ENCODE peak calls at places on chromosomes 3 and 15, in four cellular contexts. V is activated CD4-positive, alpha-beta T cell treated with anti-CD3 and anti-CD28 coated beads for 24 hours; K is hepatic stellate cell; L is skeletal muscle cell. P is an unnamed sample.

GRCh38 chr15:99511865-99512632 is 53.7 kb upstream of the MEF2A start:
- DNase-seq in K (no peak), L (peak; percentile 47), V (no peak), P (no peak)

GRCh38 chr15:101775136-101775535 is 28.2 kb upstream of the OR4F6 start:
- DNase-seq in K (no peak), V (no peak), L (no peak), P (no peak)

GRCh38 chr3:118963711-118964110 is 70.9 kb downstream of the IGSF11 start:
- DNase-seq in V (no peak), L (no peak), K (no peak), P (no peak)

GRCh38 chr3:171694888-171695287 is 115.4 kb downstream of the PLD1 start:
- DNase-seq in K (no peak), V (no peak), L (no peak), P (no peak)

GRCh38 chr15:80183886-80184285 is 31.1 kb downstream of the FAH start:
- DNase-seq in K (no peak), L (no peak), V (no peak), P (peak; percentile 43)

GRCh38 chr3:3800076-3800448 is 831 bp downstream of the LRRN1 start:
- DNase-seq in K (no peak), L (no peak), V (no peak), P (no peak)

GRCh38 chr3:100008081-100008698 is 106.1 kb downstream of the FILIP1L start:
- DNase-seq in K (no peak), V (no peak), L (no peak), P (no peak)

GRCh38 chr3:141477224-141477623 is 9.6 kb upstream of the RASA2 start:
- DNase-seq in L (peak; percentile 62), V (no peak), K (peak; percentile 47), P (peak; percentile 35)

GRCh38 chr15:73994912-73995622 is 551 bp downstream of the PML start:
- DNase-seq in L (no peak), V (no peak), K (no peak), P (peak; percentile 36)

GRCh38 chr3:20080956-20081554 is 40.8 kb downstream of the KAT2B start:
- DNase-seq in L (no peak), K (no peak), V (no peak), P (no peak)

GRCh38 chr15:76195506-76196285 is 115.6 kb downstream of the ETFA start:
- DNase-seq in V (no peak), L (no peak), K (no peak), P (no peak)

GRCh38 chr3:248841-249520 is 52.4 kb downstream of the CHL1 start:
- DNase-seq in V (no peak), K (no peak), L (no peak), P (no peak)

GRCh38 chr3:190492129-190492528 is 21.8 kb upstream of the IL1RAP start:
- DNase-seq in K (no peak), V (no peak), L (no peak), P (no peak)

GRCh38 chr3:4768021-4768420 is 211.2 kb upstream of the BHLHE40 start:
- DNase-seq in K (no peak), V (no peak), L (no peak), P (no peak)

GRCh38 chr3:10473581-10474438 is 31.6 kb downstream of the ATP2B2 start:
- DNase-seq in V (no peak), L (no peak), K (no peak), P (no peak)

GRCh38 chr3:139302801-139303113 is 41.1 kb upstream of the MRPS22 start:
- DNase-seq in K (no peak), L (no peak), V (no peak), P (no peak)

GRCh38 chr15:56428821-56429458 is 36.0 kb downstream of the MNS1 start:
- DNase-seq in K (peak; percentile 12), L (no peak), V (no peak), P (peak; percentile 20)

GRCh38 chr3:186109897-186110803 is 1.3 kb upstream of the ETV5 start:
- DNase-seq in V (no peak), L (no peak), K (peak; percentile 40), P (peak; percentile 51)

GRCh38 chr15:27899583-27900295 is 199.4 kb downstream of the OCA2 start:
- DNase-seq in L (no peak), V (no peak), K (no peak), P (no peak)

GRCh38 chr15:60745469-60745971 is 266.6 kb upstream of the ICE2 start:
- DNase-seq in L (no peak), V (no peak), K (no peak), P (peak; percentile 29)

GRCh38 chr15:91887921-91888373 is 34.4 kb downstream of the SLCO3A1 start:
- DNase-seq in V (no peak), K (no peak), L (no peak), P (no peak)

GRCh38 chr15:61671736-61672135 is 388.5 kb downstream of the VPS13C start:
- DNase-seq in V (no peak), K (no peak), L (no peak), P (no peak)

GRCh38 chr3:20056727-20057611 is 16.7 kb downstream of the KAT2B start:
- DNase-seq in V (no peak), L (peak; percentile 74), K (peak; percentile 32), P (peak; percentile 32)

GRCh38 chr3:170657312-170657711 is 71.4 kb upstream of the SLC7A14 start:
- DNase-seq in L (no peak), V (no peak), K (no peak), P (no peak)

GRCh38 chr3:8488877-8489865 is 12.5 kb upstream of the LMCD1 start:
- DNase-seq in L (no peak), V (no peak), K (no peak), P (no peak)

GRCh38 chr3:170346481-170347125 is 10.9 kb upstream of the SKIL start:
- DNase-seq in L (no peak), V (no peak), K (no peak), P (peak; percentile 38)

GRCh38 chr3:160395297-160395696 is 3.7 kb downstream of the IFT80 start:
- DNase-seq in K (no peak), V (no peak), L (no peak), P (peak; percentile 51)

GRCh38 chr3:67381667-67382272 is 272.6 kb downstream of the SUCLG2 start:
- DNase-seq in V (peak; percentile 16), K (no peak), L (no peak), P (peak; percentile 12)

GRCh38 chr3:55013145-55013544 is 85.3 kb upstream of the LRTM1 start:
- DNase-seq in V (no peak), L (peak; percentile 24), K (peak; percentile 26), P (peak; percentile 44)

GRCh38 chr3:38349684-38350359 is 3.2 kb downstream of the XYLB start:
- DNase-seq in V (no peak), L (no peak), K (no peak), P (no peak)

GRCh38 chr15:74468341-74469032 is 7.5 kb upstream of the UBL7 start:
- DNase-seq in K (no peak), V (no peak), L (no peak), P (no peak)

GRCh38 chr3:152105446-152105845 is 163.3 kb upstream of the MBNL1 start:
- DNase-seq in V (no peak), L (no peak), K (no peak), P (no peak)

GRCh38 chr15:40421246-40422157 is 15.9 kb downstream of the IVD start:
- DNase-seq in K (peak; percentile 85), L (no peak), V (peak; percentile 70), P (peak; percentile 88)

GRCh38 chr3:195867631-195868335 is 40.6 kb downstream of the TNK2 start:
- DNase-seq in L (no peak), V (no peak), K (no peak), P (no peak)

GRCh38 chr15:60424006-60424405 is 26.2 kb upstream of the ANXA2 start:
- DNase-seq in L (no peak), K (no peak), V (no peak), P (no peak)

GRCh38 chr15:81118361-81118760 is 15.7 kb upstream of the CFAP161 start:
- DNase-seq in L (no peak), V (no peak), K (no peak), P (no peak)